ENCODE peak calls at places on chromosomes 11 and 22, in nine cellular contexts. D is prostate gland, N is heart left ventricle, E is endothelial cell of umbilical vein, L is ovary, Z is A549, S is stomach, V is sigmoid colon, A is HCT116. F is an unnamed sample.
A peak's percentile ranks its signal among the peaks of the same experiment; 100 is the strongest.

GRCh38 chr22:45880732-45881523 is 96.0 kb downstream of the WNT7B start:
- DNase-seq in D (no peak), N (no peak), E (no peak), L (no peak), Z (no peak), S (no peak), V (peak; percentile 54), A (no peak), F (no peak)

GRCh38 chr11:31817054-31817620 is 6.0 kb upstream of the PAX6 start:
- DNase-seq in D (no peak), N (no peak), E (no peak), L (no peak), Z (no peak), S (no peak), V (peak; percentile 52), A (no peak), F (no peak)

GRCh38 chr11:19660076-19660475 is 52.6 kb upstream of the NAV2 start:
- DNase-seq in D (peak; percentile 69), N (no peak), E (peak; percentile 60), L (no peak), Z (peak; percentile 72), S (no peak), V (no peak), A (peak; percentile 88), F (no peak)

GRCh38 chr11:119091966-119092879 is 7.5 kb downstream of the HMBS start:
- DNase-seq in D (no peak), N (no peak), E (no peak), L (no peak), Z (no peak), S (no peak), V (no peak), A (no peak), F (no peak)

GRCh38 chr22:22362311-22362710 is 117.7 kb downstream of the VPREB1 start:
- DNase-seq in D (no peak), N (no peak), E (no peak), L (no peak), Z (no peak), S (no peak), V (no peak), A (no peak), F (no peak)

GRCh38 chr11:125968363-125968762 is 22.5 kb downstream of the VSIG10L2 start:
- DNase-seq in D (peak; percentile 66), N (no peak), E (peak; percentile 44), L (no peak), Z (no peak), S (no peak), V (no peak), A (no peak), F (no peak)

GRCh38 chr11:122202161-122202950 is 86.3 kb upstream of the BLID start:
- DNase-seq in D (no peak), N (peak; percentile 35), E (peak; percentile 78), L (peak; percentile 26), Z (no peak), S (no peak), V (peak; percentile 71), A (peak; percentile 75), F (no peak)

GRCh38 chr11:68431984-68432600 is 28.5 kb upstream of the PPP6R3 start:
- DNase-seq in D (no peak), N (no peak), E (no peak), L (no peak), Z (no peak), S (no peak), V (no peak), A (no peak), F (no peak)

GRCh38 chr11:16309226-16309625 is 47.1 kb downstream of the SOX6 start:
- DNase-seq in D (no peak), N (no peak), E (no peak), L (no peak), Z (no peak), S (no peak), V (no peak), A (no peak), F (no peak)

GRCh38 chr22:37186228-37186996 is 1.6 kb downstream of the C1QTNF6 start:
- DNase-seq in D (no peak), N (peak; percentile 22), E (peak; percentile 85), L (no peak), Z (peak; percentile 78), S (no peak), V (peak; percentile 43), A (peak; percentile 97), F (no peak)

GRCh38 chr11:44531116-44531504 is 34.4 kb upstream of the CD82 start:
- DNase-seq in D (no peak), N (peak; percentile 42), E (no peak), L (no peak), Z (no peak), S (no peak), V (no peak), A (no peak), F (no peak)
- TF ChIP-seq POLR2A in D (no peak), N (no peak), E (no peak), L (no peak), Z (no peak), S (no peak), V (no peak), A (no peak), F (no peak)

GRCh38 chr11:64848214-64848778 is 3.8 kb upstream of the CDC42BPG start:
- DNase-seq in D (no peak), N (no peak), E (no peak), L (no peak), Z (no peak), S (no peak), V (no peak), A (no peak), F (no peak)

GRCh38 chr11:64848779-64849599 is 4.5 kb upstream of the CDC42BPG start:
- DNase-seq in D (no peak), N (no peak), E (no peak), L (no peak), Z (no peak), S (peak; percentile 89), V (no peak), A (no peak), F (no peak)

GRCh38 chr11:64850979-64851567 is 6.6 kb upstream of the CDC42BPG start:
- DNase-seq in D (no peak), N (no peak), E (no peak), L (no peak), Z (no peak), S (peak; percentile 51), V (no peak), A (no peak), F (no peak)

GRCh38 chr11:64851831-64852337 is 7.4 kb upstream of the CDC42BPG start:
- DNase-seq in D (no peak), N (no peak), E (no peak), L (no peak), Z (no peak), S (no peak), V (no peak), A (no peak), F (no peak)

DNA sequence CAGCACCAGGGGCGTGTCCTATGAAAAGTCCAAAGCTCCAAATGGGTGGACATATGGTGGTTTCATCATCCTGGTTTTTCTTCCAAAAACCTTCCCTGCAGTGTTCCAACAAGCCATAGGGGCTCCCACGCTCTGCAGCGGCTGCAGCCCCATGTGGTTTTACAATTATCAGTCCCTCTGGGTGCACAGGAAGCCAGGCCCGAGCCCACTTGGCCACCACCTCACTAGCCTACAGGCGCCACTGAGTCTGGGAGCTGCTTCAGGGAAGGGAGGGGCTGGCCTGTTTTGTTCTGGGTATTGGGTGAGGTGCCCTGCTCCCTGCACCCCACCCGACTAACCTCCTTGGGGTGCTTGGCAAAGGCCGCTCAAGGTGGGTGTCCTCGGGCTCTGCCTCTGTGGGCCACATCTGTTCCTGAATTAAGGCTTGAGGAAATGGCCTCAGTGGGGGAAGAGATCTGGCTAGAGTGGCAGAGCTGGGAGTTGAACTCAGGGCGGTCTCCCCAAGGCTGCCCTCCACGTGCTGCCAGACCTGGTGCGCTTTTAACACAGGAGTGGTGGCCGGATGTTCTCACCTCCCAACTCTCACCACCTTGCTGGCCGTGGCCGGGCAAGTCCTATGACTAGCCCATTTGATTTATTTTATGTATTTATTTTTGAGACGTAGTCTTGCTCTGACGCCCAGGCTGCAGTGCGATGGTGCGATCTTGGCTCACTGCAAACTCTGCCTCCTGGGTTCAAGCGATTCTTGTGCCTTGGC is 5.3 kb upstream of the CDC42BPG start:
- DNase-seq in D (no peak), N (peak; percentile 80), E (no peak), L (no peak), Z (no peak), S (no peak), V (no peak), A (no peak), F (no peak)
- H3K27ac ChIP-seq in D (no peak overlapping the region), N (peak overlapping the region; percentile 68), E (no peak overlapping the region), L (no peak overlapping the region), Z (peak overlapping the region; percentile 92), S (peak overlapping the region; percentile 93), V (peak overlapping the region; percentile 97), A (peak overlapping the region; percentile 10), F (peak overlapping the region; percentile 90)

GRCh38 chr11:134521452-134522289 is 109.6 kb upstream of the B3GAT1 start:
- DNase-seq in D (no peak), N (no peak), E (no peak), L (no peak), Z (no peak), S (no peak), V (no peak), A (no peak), F (no peak)
- H3K9me3 ChIP-seq in D (no peaks in the 10 kb centered on the region), N (no peaks in the 10 kb centered on the region), E (no peaks in the 10 kb centered on the region), L (no peaks in the 10 kb centered on the region), Z (no peaks in the 10 kb centered on the region), S (no peaks in the 10 kb centered on the region), V (no peaks in the 10 kb centered on the region), A (no peaks in the 10 kb centered on the region), F (no peaks in the 10 kb centered on the region)

DNA sequence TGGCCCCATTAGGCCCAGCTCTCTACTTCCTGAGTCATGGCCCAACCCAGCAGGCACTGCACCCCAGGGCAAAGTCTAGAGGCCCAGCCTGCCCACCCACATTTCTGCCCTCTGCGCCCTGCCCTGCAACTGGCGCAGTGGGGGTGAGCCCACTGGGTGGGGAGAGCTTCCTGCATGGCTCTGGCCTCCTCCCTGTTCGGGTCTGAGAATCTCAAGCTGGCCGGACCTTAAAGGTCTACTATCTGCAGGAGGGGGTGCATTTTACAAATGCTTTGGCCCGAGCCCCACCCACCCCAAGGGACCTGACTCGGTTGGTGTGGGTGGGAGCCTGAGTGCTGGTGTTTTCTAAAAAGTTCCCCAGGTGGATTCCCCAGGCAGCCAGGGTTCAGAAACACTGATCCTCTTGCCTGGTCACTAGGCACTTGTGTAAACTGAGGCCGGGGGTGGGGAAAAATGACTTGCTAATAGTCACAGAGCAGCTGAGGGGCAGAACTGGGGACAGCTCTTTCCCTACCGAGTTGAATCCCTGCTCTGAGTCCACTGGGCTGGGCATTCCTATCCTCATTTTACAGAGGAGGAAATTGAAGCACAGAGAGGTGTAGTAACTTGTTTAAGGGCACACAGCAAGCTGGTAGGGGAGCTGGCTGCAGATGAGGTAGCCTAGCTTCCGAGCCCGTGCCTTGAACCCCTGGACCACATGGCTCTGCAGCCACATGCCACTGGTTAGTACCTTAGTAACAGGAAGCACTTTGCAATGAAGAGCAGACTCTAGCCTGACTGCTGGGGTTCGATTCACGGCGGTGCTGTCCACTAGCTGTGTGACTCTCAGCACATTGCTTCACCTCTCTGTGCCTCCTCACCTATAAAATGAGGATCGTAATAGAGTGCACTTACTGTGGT is 36.3 kb downstream of the CD82 start:
- DNase-seq in D (no peak), N (no peak), E (no peak), L (no peak), Z (no peak), S (no peak), V (no peak), A (no peak), F (no peak)
- TF ChIP-seq POLR2A in D (no peak), N (no peak), E (no peak), L (no peak), Z (no peak), S (no peak), V (no peak), A (no peak), F (no peak)